ENCODE peak calls at places on chromosomes 7 and 10, in six cellular contexts. D, I, U, A, W and G are unnamed samples.
A peak's percentile ranks its signal among the peaks of the same experiment; 100 is the strongest.

GRCh38 chr10:5545778-5546710 is 21.3 kb downstream of the CALML3 start:
- DNase-seq in D (peak; percentile 65), I (peak; percentile 94), U (no peak), A (peak; percentile 55), W (peak; percentile 20), G (peak; percentile 74)

GRCh38 chr7:4951903-4952636 is 6.9 kb downstream of the MMD2 start:
- DNase-seq in D (no peak), I (no peak), U (no peak), A (no peak), W (no peak), G (no peak)

GRCh38 chr7:129315916-129316315 is 91.1 kb downstream of the AHCYL2 start:
- DNase-seq in D (no peak), I (no peak), U (no peak), A (no peak), W (no peak), G (no peak)

GRCh38 chr7:54542920-54543539 is 855 bp downstream of the VSTM2A start:
- DNase-seq in D (no peak), I (no peak), U (no peak), A (no peak), W (no peak), G (no peak)

GRCh38 chr7:98707076-98707475 is 90.0 kb downstream of the NPTX2 start:
- DNase-seq in D (no peak), I (no peak), U (no peak), A (no peak), W (no peak), G (no peak)

GRCh38 chr7:116686812-116687419 is 14.9 kb downstream of the MET start:
- DNase-seq in D (no peak), I (no peak), U (no peak), A (no peak), W (no peak), G (no peak)

GRCh38 chr7:143205560-143206293 is 16.1 kb upstream of the TAS2R40 start:
- DNase-seq in D (no peak), I (no peak), U (no peak), A (no peak), W (no peak), G (no peak)

GRCh38 chr7:41503438-41503837 is 199.5 kb downstream of the INHBA start:
- DNase-seq in D (no peak), I (no peak), U (no peak), A (no peak), W (no peak), G (no peak)

GRCh38 chr10:16809074-16809718 is 8.0 kb downstream of the RSU1 start:
- DNase-seq in D (peak; percentile 38), I (peak; percentile 42), U (no peak), A (no peak), W (peak; percentile 28), G (no peak)

GRCh38 chr7:122803323-122803722 is 82.9 kb downstream of the CADPS2 start:
- DNase-seq in D (no peak), I (peak; percentile 9), U (no peak), A (no peak), W (no peak), G (no peak)

GRCh38 chr7:38660427-38661099 is 29.4 kb upstream of the AMPH start:
- DNase-seq in D (no peak), I (peak; percentile 54), U (no peak), A (no peak), W (no peak), G (no peak)

GRCh38 chr7:88458931-88459330 is 152.2 kb upstream of the STEAP4 start:
- DNase-seq in D (no peak), I (no peak), U (no peak), A (no peak), W (no peak), G (no peak)

GRCh38 chr10:96289218-96289910 is 14.9 kb upstream of the DNTT start:
- DNase-seq in D (no peak), I (no peak), U (no peak), A (no peak), W (no peak), G (no peak)

GRCh38 chr10:75100764-75101291 is 10.6 kb upstream of the SAMD8 start:
- DNase-seq in D (no peak), I (no peak), U (no peak), A (no peak), W (no peak), G (peak; percentile 37)

GRCh38 chr7:82945056-82945455 is 217.6 kb downstream of the PCLO start:
- DNase-seq in D (no peak), I (no peak), U (no peak), A (no peak), W (no peak), G (no peak)

GRCh38 chr7:43702974-43703373 is 26.3 kb downstream of the COA1 start:
- DNase-seq in D (no peak), I (no peak), U (no peak), A (no peak), W (no peak), G (no peak)

GRCh38 chr7:4783292-4783652 is 7.8 kb downstream of the AP5Z1 start:
- DNase-seq in D (no peak), I (no peak), U (no peak), A (no peak), W (no peak), G (no peak)

GRCh38 chr7:66125052-66125694 is 10.5 kb downstream of the CRCP start:
- DNase-seq in D (no peak), I (no peak), U (no peak), A (no peak), W (no peak), G (no peak)

GRCh38 chr10:95415631-95416031 is 124.8 kb upstream of the PDLIM1 start:
- DNase-seq in D (no peak), I (no peak), U (no peak), A (no peak), W (no peak), G (no peak)

GRCh38 chr7:39069046-39069445 is 91.3 kb downstream of the POU6F2 start:
- DNase-seq in D (no peak), I (no peak), U (no peak), A (no peak), W (no peak), G (no peak)

GRCh38 chr10:55305281-55305680 is 504.2 kb upstream of the PCDH15 start:
- DNase-seq in D (no peak), I (no peak), U (no peak), A (no peak), W (no peak), G (no peak)

GRCh38 chr7:24304494-24305095 is 20.6 kb downstream of the NPY start:
- DNase-seq in D (no peak), I (no peak), U (no peak), A (no peak), W (no peak), G (no peak)

GRCh38 chr7:147022056-147022455 is 905.5 kb downstream of the CNTNAP2 start:
- DNase-seq in D (no peak), I (no peak), U (no peak), A (no peak), W (no peak), G (no peak)

GRCh38 chr7:134552105-134552504 is 3.2 kb downstream of the AKR1B15 start:
- DNase-seq in D (peak; percentile 45), I (peak; percentile 65), U (no peak), A (no peak), W (no peak), G (no peak)

GRCh38 chr7:52168085-52168484 is 851.5 kb upstream of the COBL start:
- DNase-seq in D (no peak), I (peak; percentile 13), U (no peak), A (no peak), W (no peak), G (no peak)

GRCh38 chr10:21209495-21209894 is 312.4 kb upstream of the NEBL start:
- DNase-seq in D (no peak), I (no peak), U (no peak), A (no peak), W (no peak), G (no peak)
- TF ChIP-seq CTCF in D (no peak), I (no peak), U (no peak), A (no peak), W (no peak), G (no peak)

DNA sequence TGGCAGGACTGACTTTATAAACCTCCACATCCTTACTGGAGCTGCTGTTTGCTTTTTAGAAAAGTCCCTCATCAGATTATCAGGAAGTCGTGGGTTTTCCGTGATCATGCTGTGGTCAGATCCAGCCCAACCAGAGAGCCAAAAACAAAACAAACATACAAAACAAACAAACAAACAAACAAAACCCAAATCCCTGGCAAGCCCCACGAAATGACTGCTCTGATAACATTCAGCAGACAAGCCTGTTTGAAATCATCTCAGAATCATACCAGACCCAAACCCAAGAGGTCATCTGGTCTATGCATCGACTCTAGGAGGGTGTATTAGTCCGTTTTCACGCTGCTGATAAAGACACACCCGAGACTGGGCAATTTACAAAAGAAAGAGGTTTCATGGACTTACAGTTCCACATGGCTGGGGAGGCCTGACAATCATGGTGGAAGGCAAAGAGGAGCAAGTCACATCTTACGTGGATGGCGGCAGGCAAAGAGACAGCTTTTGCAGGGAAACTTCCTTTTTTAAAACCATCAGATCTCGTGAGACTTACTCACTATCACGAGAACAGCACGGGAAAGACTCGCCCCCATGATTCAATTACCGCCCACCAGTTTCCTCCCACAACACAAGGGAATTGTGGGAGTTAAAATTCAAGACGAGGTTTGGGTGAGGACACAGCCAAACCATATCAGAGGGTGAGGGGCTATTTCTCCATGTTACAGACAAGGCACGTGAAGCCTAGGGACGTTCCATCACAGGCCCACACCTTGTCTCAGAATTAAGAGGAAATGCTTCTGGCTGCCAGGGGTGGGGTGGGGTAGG is 85.7 kb downstream of the PARP12 start:
- DNase-seq in D (no peak), I (no peak), U (no peak), A (no peak), W (no peak), G (no peak)
- TF ChIP-seq POLR2A in D (no peak), I (no peak), U (no peak), A (no peak), W (no peak), G (no peak)

DNA sequence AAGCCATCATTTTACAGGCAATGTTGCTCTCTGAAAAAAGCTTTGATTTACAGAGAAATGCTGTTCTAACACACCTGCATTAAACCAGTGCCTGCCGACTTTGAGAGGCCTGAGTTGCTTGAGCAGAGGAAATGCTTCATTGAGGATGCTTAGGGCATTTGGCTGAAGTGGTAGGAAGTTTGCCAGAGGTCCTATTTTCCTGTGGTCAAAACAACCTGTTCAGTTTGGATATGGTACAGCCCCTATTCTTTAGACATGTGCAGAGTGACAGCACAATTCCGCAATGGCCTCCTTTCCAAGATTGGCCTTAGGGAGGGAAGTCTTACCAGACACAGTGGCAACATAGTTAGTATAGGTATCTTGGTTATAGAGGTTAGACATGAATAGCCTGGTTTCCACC is 643.5 kb downstream of the AUTS2 start:
- DNase-seq in D (no peak), I (no peak), U (no peak), A (no peak), W (no peak), G (no peak)
- H3K27ac ChIP-seq in D (no peak overlapping the region), I (no peak overlapping the region), U (no peak overlapping the region), A (no peak overlapping the region), W (no peak overlapping the region), G (no peak overlapping the region)

DNA sequence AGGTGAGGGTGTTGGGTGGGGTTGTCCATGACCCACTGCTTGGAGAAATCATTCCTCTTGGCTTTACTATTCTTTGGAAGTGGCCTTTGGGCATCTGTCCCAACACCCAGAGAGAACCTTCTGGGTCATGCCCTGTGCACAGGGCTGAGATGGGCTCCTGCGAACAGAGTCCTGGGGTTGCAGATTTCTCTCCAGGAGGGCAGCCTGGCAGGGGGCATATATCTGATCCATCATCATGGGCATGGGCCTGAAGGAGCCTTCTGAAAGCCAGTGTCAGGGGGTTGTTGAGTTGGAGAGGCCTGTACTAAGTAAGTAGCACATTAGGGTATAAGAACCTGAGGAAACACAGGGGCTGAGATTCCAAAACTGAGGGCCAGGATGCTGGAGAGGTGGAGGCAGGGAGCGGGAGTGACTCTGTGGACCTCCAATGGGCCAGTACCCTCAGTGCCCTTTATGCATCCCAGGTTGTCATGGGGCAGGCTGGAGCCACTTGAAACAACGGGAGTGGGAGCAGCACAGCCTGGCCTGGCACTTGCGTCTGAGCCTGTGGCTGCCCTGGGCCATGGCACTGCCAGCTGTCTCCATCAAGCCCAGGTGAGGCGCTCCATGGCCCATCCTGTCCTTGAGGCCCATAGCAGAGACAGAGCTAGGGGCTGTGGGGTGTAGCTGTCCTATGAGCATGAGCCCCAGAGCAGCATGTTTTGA is 203.7 kb downstream of the GRID1 start:
- DNase-seq in D (no peak), I (no peak), U (no peak), A (no peak), W (no peak), G (peak; percentile 64)
- TF ChIP-seq CTCF in D (no peak), I (no peak), U (no peak), A (no peak), W (no peak), G (no peak)